ENCODE peak calls at places on chromosomes 13 and 19, in four cellular contexts. I, C, L and G are unnamed samples.
A peak's percentile ranks its signal among the peaks of the same experiment; 100 is the strongest.

GRCh38 chr19:32866564-32867265 is 2.9 kb downstream of the SLC7A9 start:
- DNase-seq in I (no peak), L (no peak), C (no peak), G (no peak)

GRCh38 chr19:2983351-2984195 is 6.2 kb downstream of the TLE6 start:
- DNase-seq in I (no peak), C (peak; percentile 79), L (no peak), G (peak; percentile 67)

GRCh38 chr13:44767257-44767656 is 191.1 kb upstream of the TSC22D1 start:
- DNase-seq in I (no peak), L (no peak), C (no peak), G (no peak)

GRCh38 chr13:70623260-70623659 is 515.0 kb upstream of the KLHL1 start:
- DNase-seq in I (no peak), C (no peak), L (no peak), G (no peak)

GRCh38 chr19:44746946-44747738 is 1.4 kb upstream of the BCL3 start:
- DNase-seq in C (peak; percentile 82), L (peak; percentile 93), I (peak; percentile 92), G (peak; percentile 80)

GRCh38 chr13:23963184-23963931 is 66.1 kb upstream of the C1QTNF9B start:
- DNase-seq in L (no peak), I (no peak), C (no peak), G (no peak)

GRCh38 chr13:50543767-50544166 is 299.7 kb downstream of the DLEU7 start:
- DNase-seq in C (no peak), L (no peak), I (no peak), G (no peak)

GRCh38 chr13:25281193-25281936 is 5.9 kb downstream of the MTMR6 start:
- DNase-seq in I (peak; percentile 19), L (no peak), C (no peak), G (no peak)